ENCODE peak calls at places on chromosomes 11 and 22, in four cellular contexts. E is uterus, W is A549, T is transverse colon. K is an unnamed sample.

GRCh38 chr11:122900803-122901202 is 18.2 kb downstream of the JHY start:
- DNase-seq in W (no peak), T (no peak), E (no peak), K (no peak)

GRCh38 chr22:36048911-36049677 is 20.5 kb upstream of the RBFOX2 start:
- DNase-seq in T (no peak), E (no peak), W (no peak), K (no peak)

GRCh38 chr11:961921-962320 is 36.3 kb downstream of the AP2A2 start:
- DNase-seq in E (no peak), W (no peak), T (no peak), K (no peak)

GRCh38 chr11:46743693-46744339 is 24.8 kb downstream of the F2 start:
- DNase-seq in T (no peak), E (no peak), W (no peak), K (no peak)

GRCh38 chr11:45855308-45855707 is 8.0 kb downstream of the CRY2 start:
- DNase-seq in W (no peak), T (no peak), E (no peak), K (no peak)

GRCh38 chr11:72743321-72744221 is 8.6 kb downstream of the ARAP1 start:
- DNase-seq in T (no peak), E (no peak), W (no peak), K (no peak)

GRCh38 chr11:61972796-61973602 is 5.6 kb upstream of the FTH1 start:
- DNase-seq in W (no peak), E (no peak), T (no peak), K (peak)

GRCh38 chr11:131495417-131495816 is 125.0 kb downstream of the NTM start:
- DNase-seq in W (no peak), E (peak), T (peak), K (no peak)

GRCh38 chr11:47233989-47234668 is 14.5 kb downstream of the ACP2 start:
- DNase-seq in T (peak), W (peak), E (peak), K (peak)

GRCh38 chr11:74680035-74680671 is 51.1 kb downstream of the CHRDL2 start:
- DNase-seq in T (no peak), W (no peak), E (no peak), K (no peak)

GRCh38 chr11:80980221-80980620 is 1539.4 kb upstream of the TENM4 start:
- DNase-seq in T (no peak), E (no peak), W (no peak), K (no peak)

GRCh38 chr11:111303476-111303875 is 5.1 kb downstream of the POU2AF3 start:
- DNase-seq in E (no peak), T (peak), W (peak), K (no peak)

GRCh38 chr22:29268511-29269229 is 602 bp downstream of the EWSR1 start:
- DNase-seq in W (no peak), E (peak), T (peak), K (peak)

GRCh38 chr22:37557321-37558001 is 2.8 kb upstream of the CDC42EP1 start:
- DNase-seq in T (no peak), W (no peak), E (no peak), K (no peak)
- TF ChIP-seq POLR2A in T (no peak), W (no peak), E (no peak), K (no peak)

GRCh38 chr11:92222701-92223100 is 1.9 kb upstream of the FAT3 start:
- DNase-seq in E (no peak), T (no peak), W (no peak), K (no peak)
- H3K4me3 ChIP-seq in E (no peak), T (no peak), W (no peak), K (no peak)

DNA sequence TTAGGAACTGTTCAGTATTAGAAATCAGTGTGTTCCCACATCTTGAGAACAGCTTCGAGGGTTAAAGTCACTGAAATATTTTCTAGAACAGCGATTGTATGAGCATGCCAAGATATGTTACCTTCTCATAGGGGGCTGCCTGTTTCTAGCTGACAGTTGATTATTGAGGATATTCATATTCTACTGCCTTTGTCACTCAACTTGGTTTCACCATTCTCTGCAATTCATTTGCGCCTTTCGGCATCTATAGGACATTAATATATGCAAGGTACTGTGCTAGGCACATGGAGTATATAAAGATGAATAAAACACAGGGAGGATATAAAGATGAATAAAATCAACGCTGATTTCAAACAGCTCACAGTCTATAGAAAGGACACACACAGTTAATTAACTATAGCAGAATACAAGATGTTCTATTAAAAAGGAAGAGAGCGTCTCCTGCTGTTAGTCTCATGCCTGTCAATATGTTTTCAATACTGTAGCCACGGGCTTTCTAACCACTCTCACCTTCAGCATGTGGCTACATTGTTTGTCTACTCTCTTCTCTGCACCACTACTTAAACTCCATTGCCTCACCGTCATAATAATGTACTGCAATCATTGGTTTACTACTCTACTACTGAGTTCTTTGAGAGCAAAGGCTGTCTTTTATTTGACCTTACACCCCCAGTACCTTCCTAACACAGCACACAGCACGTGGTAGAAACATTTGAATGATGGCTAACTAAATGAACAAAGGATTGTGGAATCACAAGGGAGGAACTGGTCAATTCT is 81.9 kb downstream of the RAB30 start:
- DNase-seq in E (no peak), W (no peak), T (no peak), K (no peak)
- TF ChIP-seq POLR2A in E (no peak), W (no peak), T (no peak), K (no peak)

GRCh38 chr22:38299758-38300157 is 17.5 kb downstream of the CSNK1E start:
- DNase-seq in T (no peak), W (no peak), E (no peak), K (no peak)
- H3K4me3 ChIP-seq in T (no peak), W (no peak), E (no peak), K (no peak)

DNA sequence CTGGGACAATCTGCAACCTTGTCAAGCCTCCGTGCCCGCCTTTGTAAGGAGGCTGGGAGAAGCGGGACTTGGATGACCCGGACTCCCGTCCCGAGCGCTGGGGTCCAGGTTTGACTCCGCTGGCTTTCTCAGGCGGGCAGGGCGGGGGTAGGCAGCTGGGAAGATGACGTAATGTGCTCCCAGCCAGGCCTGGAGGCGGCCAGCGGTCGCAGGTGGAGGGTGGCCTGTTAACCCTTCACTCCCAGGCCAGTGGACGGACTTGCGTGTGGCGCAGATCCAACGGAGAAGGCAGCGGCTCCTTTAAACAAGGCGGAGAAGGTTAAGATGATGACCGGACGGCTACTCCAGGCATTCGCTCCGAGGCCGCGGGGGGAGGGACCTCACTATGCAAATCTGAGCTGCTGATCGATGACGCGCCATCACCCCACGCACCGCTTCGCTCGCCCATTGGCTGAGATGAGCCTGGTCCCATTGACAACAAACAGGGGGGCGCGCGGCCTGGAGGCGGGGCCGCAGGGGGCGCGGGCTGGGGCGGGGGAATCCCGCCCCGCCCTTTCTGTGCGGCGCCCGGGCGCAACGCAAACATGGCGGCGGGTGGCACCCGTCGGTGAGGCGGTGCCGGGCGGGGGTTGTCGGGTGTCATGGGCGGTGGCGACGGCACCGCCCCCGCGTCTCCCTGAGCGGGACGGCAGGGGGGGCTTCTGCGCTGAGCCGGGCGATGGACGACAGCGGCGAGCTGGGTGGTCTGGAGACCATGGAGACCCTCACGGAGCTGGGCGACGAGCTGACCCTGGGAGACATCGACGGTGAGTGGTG is at the start of gene SREBF2:
- DNase-seq in W (peak), E (peak), T (peak), K (peak)
- TF ChIP-seq POLR2A in W (peak), E (peak), T (peak), K (no peak)

GRCh38 chr11:15889972-15890371 is 466.4 kb downstream of the SOX6 start:
- DNase-seq in E (no peak), W (no peak), T (no peak), K (no peak)
- H3K4me3 ChIP-seq in E (no peak), W (no peak), T (no peak), K (no peak)

DNA sequence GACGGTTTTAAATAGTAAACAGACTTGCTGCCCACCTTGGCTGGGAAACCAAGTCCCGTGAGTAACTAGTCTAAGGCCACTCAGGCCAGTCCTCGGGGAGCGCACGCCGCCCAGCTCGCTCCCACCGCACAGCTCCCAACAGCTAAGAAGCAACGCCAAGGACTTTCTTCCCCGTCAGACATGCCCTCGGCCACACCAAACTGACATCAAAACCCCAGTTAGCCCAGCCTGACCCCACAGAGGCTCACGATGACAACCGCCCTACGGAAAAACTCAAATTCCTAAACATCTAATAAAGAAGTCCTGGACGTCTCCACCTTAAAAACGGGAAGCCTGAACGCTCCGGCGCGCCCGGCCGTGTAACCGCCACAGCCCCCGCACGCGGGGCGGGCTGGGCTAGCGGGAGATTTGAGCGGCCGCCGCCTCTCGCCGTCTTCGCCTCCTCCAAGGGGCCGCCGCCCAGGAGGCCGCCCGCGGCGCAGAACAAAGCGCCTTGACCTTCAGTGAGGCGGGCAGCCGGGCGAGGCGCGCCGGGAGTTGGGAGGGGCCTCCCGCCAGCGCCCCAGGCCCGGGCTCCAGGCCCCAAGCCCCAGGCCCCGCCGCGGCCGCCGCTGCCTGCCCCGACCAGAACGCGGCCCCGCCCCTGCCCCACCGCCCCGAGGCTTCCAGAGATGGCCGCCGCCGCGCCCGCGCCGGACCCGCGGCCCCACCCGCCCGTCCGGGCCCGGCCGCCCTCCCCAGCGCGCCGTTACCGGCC is 474 bp downstream of the NAP1L4 start:
- DNase-seq in E (no peak), W (peak), T (no peak), K (peak)
- TF ChIP-seq POLR2A in E (no peak), W (no peak), T (no peak), K (no peak)

K was measured in lower leg skin.